ENCODE peak calls at places on chromosome 21, in ten cellular contexts. One of them, this sample, is unnamed.

GRCh38 chr21:14114251-14114650 is 96.5 kb downstream of the LIPI start:
- DNase-seq in NCI-H510A treated with DMSO at 0.1 percent for 48 hours: peak; percentile 46
- DNase-seq in activated naive CD4-positive, alpha-beta T cell treated with anti-CD3 and anti-CD28 coated beads, Interleukin-2, amount 10 ng/mL, durations not matched to agents 7 days and 5 days: no peak
- DNase-seq in IMR-90: no peak
- DNase-seq in central memory CD4-positive, alpha-beta T cell: no peak
- DNase-seq in GM03348: no peak
- DNase-seq in CD8-positive, alpha-beta T cell: no peak
- DNase-seq in posterior cingulate gyrus: no peak
- DNase-seq in AG10803: no peak
- DNase-seq in Right ventricle myocardium superior: no peak
- DNase-seq in this sample: peak; percentile 34

GRCh38 chr21:25283720-25284119 is 323.6 kb downstream of the MRPL39 start:
- DNase-seq in NCI-H510A treated with DMSO at 0.1 percent for 48 hours: no peak
- DNase-seq in activated naive CD4-positive, alpha-beta T cell treated with anti-CD3 and anti-CD28 coated beads, Interleukin-2, amount 10 ng/mL, durations not matched to agents 7 days and 5 days: no peak
- DNase-seq in IMR-90: peak; percentile 56
- DNase-seq in central memory CD4-positive, alpha-beta T cell: peak; percentile 2
- DNase-seq in GM03348: peak; percentile 46
- DNase-seq in CD8-positive, alpha-beta T cell: no peak
- DNase-seq in posterior cingulate gyrus: no peak
- DNase-seq in AG10803: peak; percentile 48
- DNase-seq in Right ventricle myocardium superior: no peak
- DNase-seq in this sample: no peak

GRCh38 chr21:37557261-37557950 is 190.8 kb downstream of the DYRK1A start:
- DNase-seq in NCI-H510A treated with DMSO at 0.1 percent for 48 hours: no peak
- DNase-seq in activated naive CD4-positive, alpha-beta T cell treated with anti-CD3 and anti-CD28 coated beads, Interleukin-2, amount 10 ng/mL, durations not matched to agents 7 days and 5 days: no peak
- DNase-seq in IMR-90: no peak
- DNase-seq in central memory CD4-positive, alpha-beta T cell: no peak
- DNase-seq in GM03348: no peak
- DNase-seq in CD8-positive, alpha-beta T cell: no peak
- DNase-seq in posterior cingulate gyrus: no peak
- DNase-seq in AG10803: no peak
- DNase-seq in Right ventricle myocardium superior: no peak
- DNase-seq in this sample: no peak

GRCh38 chr21:36551731-36552457 is 72.0 kb upstream of the CLDN14 start:
- DNase-seq in NCI-H510A treated with DMSO at 0.1 percent for 48 hours: no peak
- DNase-seq in activated naive CD4-positive, alpha-beta T cell treated with anti-CD3 and anti-CD28 coated beads, Interleukin-2, amount 10 ng/mL, durations not matched to agents 7 days and 5 days: no peak
- DNase-seq in IMR-90: peak; percentile 82
- DNase-seq in central memory CD4-positive, alpha-beta T cell: no peak
- DNase-seq in GM03348: peak; percentile 87
- DNase-seq in CD8-positive, alpha-beta T cell: no peak
- DNase-seq in posterior cingulate gyrus: no peak
- DNase-seq in AG10803: peak; percentile 94
- DNase-seq in Right ventricle myocardium superior: no peak
- DNase-seq in this sample: no peak

GRCh38 chr21:41928621-41929220 is 25.1 kb downstream of the C2CD2 start:
- DNase-seq in NCI-H510A treated with DMSO at 0.1 percent for 48 hours: no peak
- DNase-seq in activated naive CD4-positive, alpha-beta T cell treated with anti-CD3 and anti-CD28 coated beads, Interleukin-2, amount 10 ng/mL, durations not matched to agents 7 days and 5 days: no peak
- DNase-seq in IMR-90: no peak
- DNase-seq in central memory CD4-positive, alpha-beta T cell: no peak
- DNase-seq in GM03348: no peak
- DNase-seq in CD8-positive, alpha-beta T cell: no peak
- DNase-seq in posterior cingulate gyrus: no peak
- DNase-seq in AG10803: no peak
- DNase-seq in Right ventricle myocardium superior: no peak
- DNase-seq in this sample: no peak

GRCh38 chr21:29372063-29372802 is 73.5 kb downstream of the BACH1 start:
- DNase-seq in NCI-H510A treated with DMSO at 0.1 percent for 48 hours: peak; percentile 90
- DNase-seq in activated naive CD4-positive, alpha-beta T cell treated with anti-CD3 and anti-CD28 coated beads, Interleukin-2, amount 10 ng/mL, durations not matched to agents 7 days and 5 days: peak; percentile 57
- DNase-seq in IMR-90: peak; percentile 84
- DNase-seq in central memory CD4-positive, alpha-beta T cell: peak; percentile 64
- DNase-seq in GM03348: peak; percentile 76
- DNase-seq in CD8-positive, alpha-beta T cell: peak; percentile 39
- DNase-seq in posterior cingulate gyrus: no peak
- DNase-seq in AG10803: peak; percentile 77
- DNase-seq in Right ventricle myocardium superior: no peak
- DNase-seq in this sample: peak; percentile 52

GRCh38 chr21:23247334-23247733 is 2249.1 kb downstream of the NCAM2 start:
- DNase-seq in NCI-H510A treated with DMSO at 0.1 percent for 48 hours: no peak
- DNase-seq in activated naive CD4-positive, alpha-beta T cell treated with anti-CD3 and anti-CD28 coated beads, Interleukin-2, amount 10 ng/mL, durations not matched to agents 7 days and 5 days: no peak
- DNase-seq in IMR-90: no peak
- DNase-seq in central memory CD4-positive, alpha-beta T cell: no peak
- DNase-seq in GM03348: no peak
- DNase-seq in CD8-positive, alpha-beta T cell: no peak
- DNase-seq in posterior cingulate gyrus: no peak
- DNase-seq in AG10803: no peak
- DNase-seq in Right ventricle myocardium superior: no peak
- DNase-seq in this sample: no peak

GRCh38 chr21:38968887-38969543 is 163.3 kb downstream of the ETS2 start:
- DNase-seq in NCI-H510A treated with DMSO at 0.1 percent for 48 hours: no peak
- DNase-seq in activated naive CD4-positive, alpha-beta T cell treated with anti-CD3 and anti-CD28 coated beads, Interleukin-2, amount 10 ng/mL, durations not matched to agents 7 days and 5 days: no peak
- DNase-seq in IMR-90: no peak
- DNase-seq in central memory CD4-positive, alpha-beta T cell: no peak
- DNase-seq in GM03348: no peak
- DNase-seq in CD8-positive, alpha-beta T cell: no peak
- DNase-seq in posterior cingulate gyrus: no peak
- DNase-seq in AG10803: no peak
- DNase-seq in Right ventricle myocardium superior: no peak
- DNase-seq in this sample: no peak

GRCh38 chr21:34736116-34736870 is 67.5 kb downstream of the CLIC6 start:
- DNase-seq in NCI-H510A treated with DMSO at 0.1 percent for 48 hours: no peak
- DNase-seq in activated naive CD4-positive, alpha-beta T cell treated with anti-CD3 and anti-CD28 coated beads, Interleukin-2, amount 10 ng/mL, durations not matched to agents 7 days and 5 days: no peak
- DNase-seq in IMR-90: peak; percentile 44
- DNase-seq in central memory CD4-positive, alpha-beta T cell: no peak
- DNase-seq in GM03348: peak; percentile 52
- DNase-seq in CD8-positive, alpha-beta T cell: no peak
- DNase-seq in posterior cingulate gyrus: no peak
- DNase-seq in AG10803: peak; percentile 67
- DNase-seq in Right ventricle myocardium superior: no peak
- DNase-seq in this sample: no peak

GRCh38 chr21:46269466-46269865 is 15.9 kb downstream of the MCM3AP start:
- DNase-seq in NCI-H510A treated with DMSO at 0.1 percent for 48 hours: no peak
- DNase-seq in activated naive CD4-positive, alpha-beta T cell treated with anti-CD3 and anti-CD28 coated beads, Interleukin-2, amount 10 ng/mL, durations not matched to agents 7 days and 5 days: no peak
- DNase-seq in IMR-90: no peak
- DNase-seq in central memory CD4-positive, alpha-beta T cell: no peak
- DNase-seq in GM03348: no peak
- DNase-seq in CD8-positive, alpha-beta T cell: no peak
- DNase-seq in posterior cingulate gyrus: no peak
- DNase-seq in AG10803: no peak
- DNase-seq in Right ventricle myocardium superior: no peak
- DNase-seq in this sample: no peak

GRCh38 chr21:35611752-35612151 is 448.6 kb downstream of the SETD4 start:
- DNase-seq in NCI-H510A treated with DMSO at 0.1 percent for 48 hours: no peak
- DNase-seq in activated naive CD4-positive, alpha-beta T cell treated with anti-CD3 and anti-CD28 coated beads, Interleukin-2, amount 10 ng/mL, durations not matched to agents 7 days and 5 days: no peak
- DNase-seq in IMR-90: peak; percentile 54
- DNase-seq in central memory CD4-positive, alpha-beta T cell: no peak
- DNase-seq in GM03348: no peak
- DNase-seq in CD8-positive, alpha-beta T cell: no peak
- DNase-seq in posterior cingulate gyrus: no peak
- DNase-seq in AG10803: peak; percentile 16
- DNase-seq in Right ventricle myocardium superior: no peak
- DNase-seq in this sample: peak; percentile 56

GRCh38 chr21:14589855-14590563 is 43.9 kb upstream of the SAMSN1 start:
- DNase-seq in NCI-H510A treated with DMSO at 0.1 percent for 48 hours: no peak
- DNase-seq in activated naive CD4-positive, alpha-beta T cell treated with anti-CD3 and anti-CD28 coated beads, Interleukin-2, amount 10 ng/mL, durations not matched to agents 7 days and 5 days: no peak
- DNase-seq in IMR-90: no peak
- DNase-seq in central memory CD4-positive, alpha-beta T cell: no peak
- DNase-seq in GM03348: no peak
- DNase-seq in CD8-positive, alpha-beta T cell: no peak
- DNase-seq in posterior cingulate gyrus: no peak
- DNase-seq in AG10803: no peak
- DNase-seq in Right ventricle myocardium superior: no peak
- DNase-seq in this sample: no peak

GRCh38 chr21:37220433-37220980 is 46.6 kb downstream of the VPS26C start:
- DNase-seq in NCI-H510A treated with DMSO at 0.1 percent for 48 hours: peak; percentile 59
- DNase-seq in activated naive CD4-positive, alpha-beta T cell treated with anti-CD3 and anti-CD28 coated beads, Interleukin-2, amount 10 ng/mL, durations not matched to agents 7 days and 5 days: peak; percentile 60
- DNase-seq in IMR-90: peak; percentile 50
- DNase-seq in central memory CD4-positive, alpha-beta T cell: peak; percentile 38
- DNase-seq in GM03348: peak; percentile 74
- DNase-seq in CD8-positive, alpha-beta T cell: peak; percentile 36
- DNase-seq in posterior cingulate gyrus: no peak
- DNase-seq in AG10803: peak; percentile 47
- DNase-seq in Right ventricle myocardium superior: peak; percentile 59
- DNase-seq in this sample: peak; percentile 11

GRCh38 chr21:26117324-26117971 is 53.1 kb downstream of the APP start:
- DNase-seq in NCI-H510A treated with DMSO at 0.1 percent for 48 hours: no peak
- DNase-seq in activated naive CD4-positive, alpha-beta T cell treated with anti-CD3 and anti-CD28 coated beads, Interleukin-2, amount 10 ng/mL, durations not matched to agents 7 days and 5 days: no peak
- DNase-seq in IMR-90: no peak
- DNase-seq in central memory CD4-positive, alpha-beta T cell: no peak
- DNase-seq in GM03348: no peak
- DNase-seq in CD8-positive, alpha-beta T cell: no peak
- DNase-seq in posterior cingulate gyrus: no peak
- DNase-seq in AG10803: peak; percentile 70
- DNase-seq in Right ventricle myocardium superior: no peak
- DNase-seq in this sample: no peak

GRCh38 chr21:32535616-32536015 is 49.7 kb downstream of the TCP10L start:
- DNase-seq in NCI-H510A treated with DMSO at 0.1 percent for 48 hours: no peak
- DNase-seq in activated naive CD4-positive, alpha-beta T cell treated with anti-CD3 and anti-CD28 coated beads, Interleukin-2, amount 10 ng/mL, durations not matched to agents 7 days and 5 days: no peak
- DNase-seq in IMR-90: no peak
- DNase-seq in central memory CD4-positive, alpha-beta T cell: no peak
- DNase-seq in GM03348: no peak
- DNase-seq in CD8-positive, alpha-beta T cell: no peak
- DNase-seq in posterior cingulate gyrus: no peak
- DNase-seq in AG10803: no peak
- DNase-seq in Right ventricle myocardium superior: no peak
- DNase-seq in this sample: no peak

GRCh38 chr21:42337830-42338729 is 12.7 kb downstream of the TFF2 start:
- DNase-seq in NCI-H510A treated with DMSO at 0.1 percent for 48 hours: peak; percentile 94
- DNase-seq in activated naive CD4-positive, alpha-beta T cell treated with anti-CD3 and anti-CD28 coated beads, Interleukin-2, amount 10 ng/mL, durations not matched to agents 7 days and 5 days: peak; percentile 88
- DNase-seq in IMR-90: peak; percentile 35
- DNase-seq in central memory CD4-positive, alpha-beta T cell: peak; percentile 76
- DNase-seq in GM03348: no peak
- DNase-seq in CD8-positive, alpha-beta T cell: peak; percentile 85
- DNase-seq in posterior cingulate gyrus: peak; percentile 60
- DNase-seq in AG10803: peak; percentile 17
- DNase-seq in Right ventricle myocardium superior: peak; percentile 74
- DNase-seq in this sample: no peak

GRCh38 chr21:36646645-36647044 is 52.3 kb upstream of the SIM2 start:
- DNase-seq in NCI-H510A treated with DMSO at 0.1 percent for 48 hours: no peak
- DNase-seq in activated naive CD4-positive, alpha-beta T cell treated with anti-CD3 and anti-CD28 coated beads, Interleukin-2, amount 10 ng/mL, durations not matched to agents 7 days and 5 days: no peak
- DNase-seq in IMR-90: no peak
- DNase-seq in central memory CD4-positive, alpha-beta T cell: no peak
- DNase-seq in GM03348: no peak
- DNase-seq in CD8-positive, alpha-beta T cell: no peak
- DNase-seq in posterior cingulate gyrus: no peak
- DNase-seq in AG10803: no peak
- DNase-seq in Right ventricle myocardium superior: no peak
- DNase-seq in this sample: no peak

GRCh38 chr21:30733026-30733425 is 14.0 kb downstream of the KRTAP21-2 start:
- DNase-seq in NCI-H510A treated with DMSO at 0.1 percent for 48 hours: no peak
- DNase-seq in activated naive CD4-positive, alpha-beta T cell treated with anti-CD3 and anti-CD28 coated beads, Interleukin-2, amount 10 ng/mL, durations not matched to agents 7 days and 5 days: no peak
- DNase-seq in IMR-90: no peak
- DNase-seq in central memory CD4-positive, alpha-beta T cell: no peak
- DNase-seq in GM03348: no peak
- DNase-seq in CD8-positive, alpha-beta T cell: no peak
- DNase-seq in posterior cingulate gyrus: no peak
- DNase-seq in AG10803: no peak
- DNase-seq in Right ventricle myocardium superior: no peak
- DNase-seq in this sample: peak; percentile 35

GRCh38 chr21:28283652-28284490 is 708.8 kb downstream of the LTN1 start:
- DNase-seq in NCI-H510A treated with DMSO at 0.1 percent for 48 hours: no peak
- DNase-seq in activated naive CD4-positive, alpha-beta T cell treated with anti-CD3 and anti-CD28 coated beads, Interleukin-2, amount 10 ng/mL, durations not matched to agents 7 days and 5 days: no peak
- DNase-seq in IMR-90: peak; percentile 94
- DNase-seq in central memory CD4-positive, alpha-beta T cell: no peak
- DNase-seq in GM03348: peak; percentile 67
- DNase-seq in CD8-positive, alpha-beta T cell: no peak
- DNase-seq in posterior cingulate gyrus: no peak
- DNase-seq in AG10803: peak; percentile 89
- DNase-seq in Right ventricle myocardium superior: no peak
- DNase-seq in this sample: no peak

GRCh38 chr21:36889401-36889800 is 77.1 kb downstream of the HLCS start:
- DNase-seq in NCI-H510A treated with DMSO at 0.1 percent for 48 hours: no peak
- DNase-seq in activated naive CD4-positive, alpha-beta T cell treated with anti-CD3 and anti-CD28 coated beads, Interleukin-2, amount 10 ng/mL, durations not matched to agents 7 days and 5 days: no peak
- DNase-seq in IMR-90: no peak
- DNase-seq in central memory CD4-positive, alpha-beta T cell: no peak
- DNase-seq in GM03348: no peak
- DNase-seq in CD8-positive, alpha-beta T cell: no peak
- DNase-seq in posterior cingulate gyrus: no peak
- DNase-seq in AG10803: no peak
- DNase-seq in Right ventricle myocardium superior: no peak
- DNase-seq in this sample: no peak

GRCh38 chr21:33451634-33452071 is 28.1 kb downstream of the TMEM50B start:
- DNase-seq in NCI-H510A treated with DMSO at 0.1 percent for 48 hours: no peak
- DNase-seq in activated naive CD4-positive, alpha-beta T cell treated with anti-CD3 and anti-CD28 coated beads, Interleukin-2, amount 10 ng/mL, durations not matched to agents 7 days and 5 days: no peak
- DNase-seq in IMR-90: peak; percentile 33
- DNase-seq in central memory CD4-positive, alpha-beta T cell: no peak
- DNase-seq in GM03348: no peak
- DNase-seq in CD8-positive, alpha-beta T cell: no peak
- DNase-seq in posterior cingulate gyrus: no peak
- DNase-seq in AG10803: peak; percentile 9
- DNase-seq in Right ventricle myocardium superior: no peak
- DNase-seq in this sample: peak; percentile 52

GRCh38 chr21:43902441-43902840 is 37.4 kb downstream of the AGPAT3 start:
- DNase-seq in NCI-H510A treated with DMSO at 0.1 percent for 48 hours: no peak
- DNase-seq in activated naive CD4-positive, alpha-beta T cell treated with anti-CD3 and anti-CD28 coated beads, Interleukin-2, amount 10 ng/mL, durations not matched to agents 7 days and 5 days: no peak
- DNase-seq in IMR-90: peak; percentile 27
- DNase-seq in central memory CD4-positive, alpha-beta T cell: no peak
- DNase-seq in GM03348: no peak
- DNase-seq in CD8-positive, alpha-beta T cell: no peak
- DNase-seq in posterior cingulate gyrus: no peak
- DNase-seq in AG10803: peak; percentile 25
- DNase-seq in Right ventricle myocardium superior: no peak
- DNase-seq in this sample: no peak

GRCh38 chr21:32516729-32517649 is 68.3 kb downstream of the TCP10L start:
- DNase-seq in NCI-H510A treated with DMSO at 0.1 percent for 48 hours: no peak
- DNase-seq in activated naive CD4-positive, alpha-beta T cell treated with anti-CD3 and anti-CD28 coated beads, Interleukin-2, amount 10 ng/mL, durations not matched to agents 7 days and 5 days: no peak
- DNase-seq in IMR-90: peak; percentile 99
- DNase-seq in central memory CD4-positive, alpha-beta T cell: no peak
- DNase-seq in GM03348: peak; percentile 37
- DNase-seq in CD8-positive, alpha-beta T cell: no peak
- DNase-seq in posterior cingulate gyrus: peak; percentile 25
- DNase-seq in AG10803: peak; percentile 90
- DNase-seq in Right ventricle myocardium superior: no peak
- DNase-seq in this sample: peak; percentile 41

GRCh38 chr21:16572032-16572431 is 842.2 kb downstream of the USP25 start:
- DNase-seq in NCI-H510A treated with DMSO at 0.1 percent for 48 hours: no peak
- DNase-seq in activated naive CD4-positive, alpha-beta T cell treated with anti-CD3 and anti-CD28 coated beads, Interleukin-2, amount 10 ng/mL, durations not matched to agents 7 days and 5 days: no peak
- DNase-seq in IMR-90: peak; percentile 77
- DNase-seq in central memory CD4-positive, alpha-beta T cell: no peak
- DNase-seq in GM03348: no peak
- DNase-seq in CD8-positive, alpha-beta T cell: no peak
- DNase-seq in posterior cingulate gyrus: no peak
- DNase-seq in AG10803: peak; percentile 7
- DNase-seq in Right ventricle myocardium superior: no peak
- DNase-seq in this sample: peak; percentile 19

GRCh38 chr21:39188521-39189139 is 5.4 kb upstream of the PSMG1 start:
- DNase-seq in NCI-H510A treated with DMSO at 0.1 percent for 48 hours: peak; percentile 32
- DNase-seq in activated naive CD4-positive, alpha-beta T cell treated with anti-CD3 and anti-CD28 coated beads, Interleukin-2, amount 10 ng/mL, durations not matched to agents 7 days and 5 days: no peak
- DNase-seq in IMR-90: no peak
- DNase-seq in central memory CD4-positive, alpha-beta T cell: no peak
- DNase-seq in GM03348: no peak
- DNase-seq in CD8-positive, alpha-beta T cell: no peak
- DNase-seq in posterior cingulate gyrus: no peak
- DNase-seq in AG10803: no peak
- DNase-seq in Right ventricle myocardium superior: no peak
- DNase-seq in this sample: no peak

GRCh38 chr21:19475525-19475924 is 1071.9 kb upstream of the TMPRSS15 start:
- DNase-seq in NCI-H510A treated with DMSO at 0.1 percent for 48 hours: no peak
- DNase-seq in activated naive CD4-positive, alpha-beta T cell treated with anti-CD3 and anti-CD28 coated beads, Interleukin-2, amount 10 ng/mL, durations not matched to agents 7 days and 5 days: no peak
- DNase-seq in IMR-90: no peak
- DNase-seq in central memory CD4-positive, alpha-beta T cell: no peak
- DNase-seq in GM03348: no peak
- DNase-seq in CD8-positive, alpha-beta T cell: no peak
- DNase-seq in posterior cingulate gyrus: no peak
- DNase-seq in AG10803: no peak
- DNase-seq in Right ventricle myocardium superior: no peak
- DNase-seq in this sample: no peak

GRCh38 chr21:41369105-41369914 is 7.5 kb downstream of the MX2 start:
- DNase-seq in NCI-H510A treated with DMSO at 0.1 percent for 48 hours: no peak
- DNase-seq in activated naive CD4-positive, alpha-beta T cell treated with anti-CD3 and anti-CD28 coated beads, Interleukin-2, amount 10 ng/mL, durations not matched to agents 7 days and 5 days: peak; percentile 57
- DNase-seq in IMR-90: no peak
- DNase-seq in central memory CD4-positive, alpha-beta T cell: peak; percentile 19
- DNase-seq in GM03348: no peak
- DNase-seq in CD8-positive, alpha-beta T cell: peak; percentile 46
- DNase-seq in posterior cingulate gyrus: no peak
- DNase-seq in AG10803: peak; percentile 17
- DNase-seq in Right ventricle myocardium superior: peak; percentile 59
- DNase-seq in this sample: no peak

GRCh38 chr21:24995206-24995605 is 612.1 kb downstream of the MRPL39 start:
- DNase-seq in NCI-H510A treated with DMSO at 0.1 percent for 48 hours: no peak
- DNase-seq in activated naive CD4-positive, alpha-beta T cell treated with anti-CD3 and anti-CD28 coated beads, Interleukin-2, amount 10 ng/mL, durations not matched to agents 7 days and 5 days: no peak
- DNase-seq in IMR-90: no peak
- DNase-seq in central memory CD4-positive, alpha-beta T cell: no peak
- DNase-seq in GM03348: no peak
- DNase-seq in CD8-positive, alpha-beta T cell: no peak
- DNase-seq in posterior cingulate gyrus: no peak
- DNase-seq in AG10803: no peak
- DNase-seq in Right ventricle myocardium superior: no peak
- DNase-seq in this sample: no peak